ENCODE peak calls at places on chromosome 4, in five cellular contexts. F, V, P, U and N are unnamed samples.

GRCh38 chr4:76558391-76559235 is 123.6 kb downstream of the SHROOM3 start:
- DNase-seq in F (no peak), V (no peak), P (no peak), U (no peak), N (no peak)

GRCh38 chr4:5027366-5027765 is 8.1 kb upstream of the CYTL1 start:
- DNase-seq in F (no peak), V (no peak), P (no peak), U (no peak), N (no peak)

GRCh38 chr4:189117426-189117825 is 823.2 kb upstream of the FRG1 start:
- DNase-seq in F (no peak), V (no peak), P (no peak), U (no peak), N (peak)

GRCh38 chr4:13642163-13642562 is 14.6 kb upstream of the BOD1L1 start:
- DNase-seq in F (no peak), V (no peak), P (no peak), U (no peak), N (no peak)

GRCh38 chr4:75675004-75675531 is 1.9 kb upstream of the G3BP2 start:
- DNase-seq in F (no peak), V (no peak), P (no peak), U (no peak), N (no peak)

GRCh38 chr4:92339671-92340070 is 35.9 kb downstream of the GRID2 start:
- DNase-seq in F (no peak), V (no peak), P (no peak), U (no peak), N (no peak)

GRCh38 chr4:69910016-69910782 is 20.7 kb upstream of the CSN1S1 start:
- DNase-seq in F (no peak), V (no peak), P (no peak), U (no peak), N (peak)

GRCh38 chr4:187006189-187006618 is 282.5 kb upstream of the FAT1 start:
- DNase-seq in F (no peak), V (no peak), P (no peak), U (no peak), N (no peak)

GRCh38 chr4:74446193-74446868 is 1.4 kb downstream of the AREG start:
- DNase-seq in F (no peak), V (no peak), P (no peak), U (no peak), N (no peak)

GRCh38 chr4:36348403-36348938 is 67.1 kb downstream of the DTHD1 start:
- DNase-seq in F (no peak), V (no peak), P (no peak), U (no peak), N (no peak)

GRCh38 chr4:166169111-166169510 is 296.1 kb downstream of the TLL1 start:
- DNase-seq in F (no peak), V (no peak), P (no peak), U (no peak), N (peak)

DNA sequence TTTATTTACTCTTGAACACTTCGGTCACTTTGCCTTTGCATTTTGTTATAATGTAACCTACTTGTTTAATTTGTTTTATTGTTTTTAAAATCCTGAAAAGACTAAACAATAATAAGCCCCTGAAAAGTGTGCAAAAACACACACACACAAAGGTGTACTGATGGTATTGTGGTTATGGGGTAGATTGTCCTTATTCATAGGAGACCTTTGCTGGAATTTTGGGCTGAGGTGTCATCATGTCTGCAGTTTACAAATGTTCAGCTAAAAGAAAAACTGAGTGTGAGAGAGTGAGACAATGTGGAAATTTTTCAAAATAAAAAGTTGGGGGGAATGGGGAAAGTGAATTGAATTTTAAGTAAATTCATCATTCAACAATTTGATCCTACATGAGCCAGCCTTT is 174.9 kb downstream of the QDPR start:
- DNase-seq in F (no peak), V (no peak), P (no peak), U (no peak), N (no peak)
- H3K27ac ChIP-seq in F (peak), V (no peak), P (no peak), U (no peak), N (no peak)

DNA sequence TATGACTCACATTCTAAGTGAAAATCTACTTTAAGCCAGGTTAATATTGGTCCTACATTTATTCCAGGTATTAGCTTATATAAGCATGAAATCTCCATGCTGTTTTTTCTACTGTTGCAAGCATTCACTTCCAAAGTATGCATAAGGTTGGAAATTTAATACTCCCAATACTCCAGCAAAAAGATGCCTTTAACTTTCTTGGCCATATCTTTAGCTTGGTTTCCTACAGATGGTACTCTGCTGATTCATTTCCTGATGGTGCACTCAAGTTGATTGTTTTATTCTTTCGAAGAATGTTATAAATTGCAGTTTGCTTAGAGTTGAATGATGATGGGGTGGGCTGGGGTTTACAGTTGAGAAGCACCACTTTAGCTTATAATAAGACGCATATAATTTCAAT is 330.2 kb downstream of the PTTG2 start:
- DNase-seq in F (no peak), V (no peak), P (no peak), U (no peak), N (peak)
- H3K4me3 ChIP-seq in F (no peak), V (no peak), P (no peak), U (no peak), N (no peak)

GRCh38 chr4:10114147-10114546 is 2.5 kb downstream of the WDR1 start:
- DNase-seq in F (no peak), V (no peak), P (no peak), U (no peak), N (no peak)

GRCh38 chr4:10113362-10114047 is 3.1 kb downstream of the WDR1 start:
- DNase-seq in F (no peak), V (no peak), P (no peak), U (no peak), N (no peak)

GRCh38 chr4:10115657-10116624 is 658 bp downstream of the WDR1 start:
- DNase-seq in F (peak), V (peak), P (peak), U (no peak), N (peak)

GRCh38 chr4:10115271-10115656 is 1.3 kb downstream of the WDR1 start:
- DNase-seq in F (no peak), V (no peak), P (no peak), U (no peak), N (no peak)

GRCh38 chr4:10114607-10115006 is 2.0 kb downstream of the WDR1 start:
- DNase-seq in F (no peak), V (no peak), P (no peak), U (no peak), N (no peak)
- H3K27ac ChIP-seq in F (peak), V (no peak), P (no peak), U (peak), N (no peak)

DNA sequence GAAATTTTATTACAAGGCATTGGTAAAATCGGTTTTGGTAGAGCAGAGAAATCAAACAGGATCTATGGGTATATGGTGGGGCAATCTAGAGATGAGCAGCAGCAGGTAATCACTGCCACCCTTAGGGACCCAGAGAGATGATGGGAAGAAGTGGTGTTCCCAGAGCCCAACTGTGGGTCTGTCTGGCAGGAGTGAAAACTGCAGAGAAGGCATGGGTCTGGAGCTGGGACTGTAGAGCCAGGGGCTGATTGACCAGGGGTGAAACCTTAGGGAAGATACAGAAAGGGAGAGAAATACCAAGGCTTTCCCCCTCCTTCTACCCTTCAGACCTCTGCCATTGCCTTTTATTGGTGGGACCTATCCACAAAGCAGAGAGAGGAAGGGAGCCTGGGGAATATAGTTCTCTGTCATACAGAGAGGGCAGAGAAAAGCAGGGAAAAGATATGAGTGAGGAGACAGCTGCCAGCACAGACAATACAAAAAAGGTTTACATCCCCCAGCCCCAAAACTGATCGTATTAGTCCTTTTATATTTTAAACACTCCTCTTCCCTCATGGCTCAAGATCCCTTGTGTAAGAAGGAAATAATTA is 28.7 kb downstream of the PDLIM5 start:
- DNase-seq in F (no peak), V (no peak), P (no peak), U (no peak), N (peak)
- H3K4me3 ChIP-seq in F (no peak), V (no peak), P (no peak), U (no peak), N (no peak)

GRCh38 chr4:121107507-121107906 is 35.2 kb upstream of the NDNF start:
- DNase-seq in F (no peak), V (no peak), P (no peak), U (no peak), N (no peak)
- H3K27ac ChIP-seq in F (no peak), V (no peak), P (no peak), U (no peak), N (no peak)